ENCODE peak calls at places on chromosomes 6 and 20, in eight cellular contexts. One of them, this sample, is unnamed.
A peak's percentile ranks its signal among the peaks of the same experiment; 100 is the strongest.

GRCh38 chr6:142222022-142222421 is 75.0 kb downstream of the VTA1 start:
- DNase-seq in PC-3: no peak
- DNase-seq in endothelial cell of umbilical vein: no peak
- DNase-seq in fibroblast of lung: no peak
- DNase-seq in neural progenitor cell: no peak
- DNase-seq in astrocyte: no peak
- DNase-seq in IMR-90: no peak
- DNase-seq in A549: no peak
- DNase-seq in this sample: no peak

GRCh38 chr6:54632984-54633565 is 213.5 kb upstream of the FAM83B start:
- DNase-seq in PC-3: no peak
- DNase-seq in endothelial cell of umbilical vein: no peak
- DNase-seq in fibroblast of lung: no peak
- DNase-seq in neural progenitor cell: no peak
- DNase-seq in astrocyte: no peak
- DNase-seq in IMR-90: no peak
- DNase-seq in A549: no peak
- DNase-seq in this sample: no peak

GRCh38 chr6:148426317-148426977 is 83.8 kb downstream of the SASH1 start:
- DNase-seq in PC-3: no peak
- DNase-seq in endothelial cell of umbilical vein: peak; percentile 86
- DNase-seq in fibroblast of lung: no peak
- DNase-seq in neural progenitor cell: no peak
- DNase-seq in astrocyte: no peak
- DNase-seq in IMR-90: no peak
- DNase-seq in A549: no peak
- DNase-seq in this sample: no peak

GRCh38 chr6:134816780-134817179 is 133.1 kb downstream of the ALDH8A1 start:
- DNase-seq in PC-3: peak; percentile 40
- DNase-seq in endothelial cell of umbilical vein: no peak
- DNase-seq in fibroblast of lung: peak; percentile 77
- DNase-seq in neural progenitor cell: no peak
- DNase-seq in astrocyte: peak; percentile 70
- DNase-seq in IMR-90: peak; percentile 64
- DNase-seq in A549: no peak
- DNase-seq in this sample: no peak

GRCh38 chr20:38298768-38299288 is 5.1 kb upstream of the BPI start:
- DNase-seq in PC-3: no peak
- DNase-seq in endothelial cell of umbilical vein: peak; percentile 31
- DNase-seq in fibroblast of lung: peak; percentile 39
- DNase-seq in neural progenitor cell: no peak
- DNase-seq in astrocyte: no peak
- DNase-seq in IMR-90: peak; percentile 48
- DNase-seq in A549: no peak
- DNase-seq in this sample: no peak

GRCh38 chr6:167153523-167153959 is 4.2 kb downstream of the GPR31 start:
- DNase-seq in PC-3: peak; percentile 5
- DNase-seq in endothelial cell of umbilical vein: peak; percentile 35
- DNase-seq in fibroblast of lung: peak; percentile 75
- DNase-seq in neural progenitor cell: no peak
- DNase-seq in astrocyte: peak; percentile 67
- DNase-seq in IMR-90: peak; percentile 5
- DNase-seq in A549: no peak
- DNase-seq in this sample: no peak

GRCh38 chr6:41687501-41688175 is 47.8 kb downstream of the TFEB start:
- DNase-seq in PC-3: no peak
- DNase-seq in endothelial cell of umbilical vein: no peak
- DNase-seq in fibroblast of lung: no peak
- DNase-seq in neural progenitor cell: no peak
- DNase-seq in astrocyte: no peak
- DNase-seq in IMR-90: no peak
- DNase-seq in A549: no peak
- DNase-seq in this sample: no peak

GRCh38 chr6:41171908-41172307 is 9.0 kb upstream of the TREM2 start:
- DNase-seq in PC-3: no peak
- DNase-seq in endothelial cell of umbilical vein: no peak
- DNase-seq in fibroblast of lung: no peak
- DNase-seq in neural progenitor cell: no peak
- DNase-seq in astrocyte: no peak
- DNase-seq in IMR-90: no peak
- DNase-seq in A549: no peak
- DNase-seq in this sample: no peak

GRCh38 chr6:111176038-111176762 is 88.9 kb downstream of the SLC16A10 start:
- DNase-seq in PC-3: no peak
- DNase-seq in endothelial cell of umbilical vein: no peak
- DNase-seq in fibroblast of lung: no peak
- DNase-seq in neural progenitor cell: no peak
- DNase-seq in astrocyte: no peak
- DNase-seq in IMR-90: no peak
- DNase-seq in A549: no peak
- DNase-seq in this sample: no peak

GRCh38 chr6:159758031-159759001 is 3.5 kb upstream of the ACAT2 start:
- DNase-seq in PC-3: peak; percentile 54
- DNase-seq in endothelial cell of umbilical vein: no peak
- DNase-seq in fibroblast of lung: peak; percentile 80
- DNase-seq in neural progenitor cell: no peak
- DNase-seq in astrocyte: peak; percentile 72
- DNase-seq in IMR-90: peak; percentile 81
- DNase-seq in A549: peak; percentile 33
- DNase-seq in this sample: peak; percentile 42

GRCh38 chr6:152232494-152233151 is 404.5 kb downstream of the SYNE1 start:
- DNase-seq in PC-3: no peak
- DNase-seq in endothelial cell of umbilical vein: peak; percentile 89
- DNase-seq in fibroblast of lung: peak; percentile 76
- DNase-seq in neural progenitor cell: no peak
- DNase-seq in astrocyte: peak; percentile 70
- DNase-seq in IMR-90: peak; percentile 67
- DNase-seq in A549: no peak
- DNase-seq in this sample: no peak
- H3K4me2 ChIP-seq in PC-3: no peak overlapping the region
- H3K4me2 ChIP-seq in endothelial cell of umbilical vein: no peak overlapping the region
- H3K4me2 ChIP-seq in fibroblast of lung: no peak overlapping the region
- H3K4me2 ChIP-seq in neural progenitor cell: no peak overlapping the region
- H3K4me2 ChIP-seq in astrocyte: peak overlapping the region; percentile 42
- H3K4me2 ChIP-seq in IMR-90: no peak overlapping the region
- H3K4me2 ChIP-seq in A549: no peak overlapping the region
- H3K4me2 ChIP-seq in this sample: no peak overlapping the region

GRCh38 chr6:56691201-56691595 is 48.5 kb upstream of the DST start:
- DNase-seq in PC-3: no peak
- DNase-seq in endothelial cell of umbilical vein: no peak
- DNase-seq in fibroblast of lung: no peak
- DNase-seq in neural progenitor cell: no peak
- DNase-seq in astrocyte: peak; percentile 12
- DNase-seq in IMR-90: no peak
- DNase-seq in A549: no peak
- DNase-seq in this sample: no peak
- H3K4me1 ChIP-seq in PC-3: peaks cover 94% of the 10 kb centered on the region
- H3K4me1 ChIP-seq in endothelial cell of umbilical vein: peaks cover 52% of the 10 kb centered on the region
- H3K4me1 ChIP-seq in fibroblast of lung: peaks cover 19% of the 10 kb centered on the region
- H3K4me1 ChIP-seq in neural progenitor cell: peaks cover 6% of the 10 kb centered on the region
- H3K4me1 ChIP-seq in astrocyte: peaks cover 45% of the 10 kb centered on the region
- H3K4me1 ChIP-seq in IMR-90: peaks cover 10% of the 10 kb centered on the region
- H3K4me1 ChIP-seq in A549: peaks cover 74% of the 10 kb centered on the region
- H3K4me1 ChIP-seq in this sample: peaks cover 37% of the 10 kb centered on the region

GRCh38 chr20:15842872-15843271 is 730.4 kb downstream of the KIF16B start:
- DNase-seq in PC-3: peak; percentile 11
- DNase-seq in endothelial cell of umbilical vein: no peak
- DNase-seq in fibroblast of lung: no peak
- DNase-seq in neural progenitor cell: no peak
- DNase-seq in astrocyte: no peak
- DNase-seq in IMR-90: no peak
- DNase-seq in A549: no peak
- DNase-seq in this sample: no peak
- H3K9me3 ChIP-seq in PC-3: no peaks in the 10 kb centered on the region
- H3K9me3 ChIP-seq in endothelial cell of umbilical vein: no peaks in the 10 kb centered on the region
- H3K9me3 ChIP-seq in fibroblast of lung: no peaks in the 10 kb centered on the region
- H3K9me3 ChIP-seq in neural progenitor cell: no peaks in the 10 kb centered on the region
- H3K9me3 ChIP-seq in astrocyte: no peaks in the 10 kb centered on the region
- H3K9me3 ChIP-seq in IMR-90: peaks cover 7% of the 10 kb centered on the region
- H3K9me3 ChIP-seq in A549: peaks cover 6% of the 10 kb centered on the region
- H3K9me3 ChIP-seq in this sample: peaks cover 3% of the 10 kb centered on the region

DNA sequence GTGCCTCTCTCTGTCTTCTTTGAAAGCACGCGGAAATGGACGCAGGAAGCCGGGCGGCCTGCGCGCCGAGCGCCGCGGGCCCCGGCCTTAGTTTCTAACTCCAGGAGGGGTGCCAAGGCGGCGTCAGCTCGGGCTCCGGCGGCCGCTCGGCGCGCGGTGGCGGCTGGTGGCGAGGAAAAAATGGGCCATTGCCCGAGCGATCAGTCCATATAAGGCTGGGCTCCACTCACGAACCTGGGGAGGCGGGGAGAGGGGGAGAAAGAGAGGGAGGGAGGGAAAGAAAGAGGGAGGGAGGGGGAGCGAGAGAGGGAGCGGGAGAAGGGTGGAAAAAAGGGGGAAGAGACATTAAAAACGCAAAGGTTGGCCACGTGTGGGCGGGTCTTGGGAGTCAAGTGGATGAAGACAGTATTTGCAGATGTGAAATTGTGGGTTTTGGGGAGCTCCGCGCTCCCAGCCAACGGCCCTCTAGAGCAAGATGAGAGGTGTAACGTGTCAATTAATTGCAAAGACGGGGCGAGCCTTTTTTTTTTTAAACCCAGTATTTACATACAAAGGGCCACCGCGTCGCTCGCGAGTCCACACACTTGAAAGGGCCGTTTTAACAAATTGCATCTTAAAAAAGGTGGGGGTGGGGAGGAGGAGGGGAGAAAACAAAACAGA is at the start of gene NKX2-2:
- DNase-seq in PC-3: no peak
- DNase-seq in endothelial cell of umbilical vein: no peak
- DNase-seq in fibroblast of lung: peak; percentile 56
- DNase-seq in neural progenitor cell: peak; percentile 49
- DNase-seq in astrocyte: peak; percentile 28
- DNase-seq in IMR-90: no peak
- DNase-seq in A549: no peak
- DNase-seq in this sample: no peak
- H3K4me2 ChIP-seq in PC-3: peak within 1 kb of the TSS; percentile 77
- H3K4me2 ChIP-seq in endothelial cell of umbilical vein: no peak within 1 kb of the TSS
- H3K4me2 ChIP-seq in fibroblast of lung: peak within 1 kb of the TSS; percentile 35
- H3K4me2 ChIP-seq in neural progenitor cell: peak within 1 kb of the TSS; percentile 82
- H3K4me2 ChIP-seq in astrocyte: peak within 1 kb of the TSS; percentile 64
- H3K4me2 ChIP-seq in IMR-90: peak within 1 kb of the TSS; percentile 7
- H3K4me2 ChIP-seq in A549: peak within 1 kb of the TSS; percentile 100
- H3K4me2 ChIP-seq in this sample: no peak within 1 kb of the TSS

GRCh38 chr6:32192608-32193039 is at the start of gene GPSM3:
- DNase-seq in PC-3: no peak
- DNase-seq in endothelial cell of umbilical vein: peak; percentile 57
- DNase-seq in fibroblast of lung: peak; percentile 25
- DNase-seq in neural progenitor cell: no peak
- DNase-seq in astrocyte: no peak
- DNase-seq in IMR-90: peak; percentile 36
- DNase-seq in A549: no peak
- DNase-seq in this sample: no peak

GRCh38 chr6:32194825-32195651 is 2.6 kb upstream of the GPSM3 start:
- DNase-seq in PC-3: peak; percentile 58
- DNase-seq in endothelial cell of umbilical vein: peak; percentile 67
- DNase-seq in fibroblast of lung: peak; percentile 45
- DNase-seq in neural progenitor cell: peak; percentile 53
- DNase-seq in astrocyte: peak; percentile 35
- DNase-seq in IMR-90: peak; percentile 62
- DNase-seq in A549: peak; percentile 66
- DNase-seq in this sample: no peak

GRCh38 chr6:32195652-32195901 is 3.1 kb upstream of the GPSM3 start:
- DNase-seq in PC-3: peak; percentile 99
- DNase-seq in endothelial cell of umbilical vein: peak; percentile 100
- DNase-seq in fibroblast of lung: peak; percentile 100
- DNase-seq in neural progenitor cell: peak; percentile 100
- DNase-seq in astrocyte: peak; percentile 97
- DNase-seq in IMR-90: peak; percentile 99
- DNase-seq in A549: peak; percentile 99
- DNase-seq in this sample: peak; percentile 100

GRCh38 chr6:32195902-32196681 is 3.6 kb upstream of the GPSM3 start:
- DNase-seq in PC-3: peak; percentile 78
- DNase-seq in endothelial cell of umbilical vein: peak; percentile 99
- DNase-seq in fibroblast of lung: peak; percentile 91
- DNase-seq in neural progenitor cell: peak; percentile 93
- DNase-seq in astrocyte: peak; percentile 85
- DNase-seq in IMR-90: peak; percentile 88
- DNase-seq in A549: peak; percentile 82
- DNase-seq in this sample: peak; percentile 67

GRCh38 chr6:32194388-32194787 is 1.9 kb upstream of the GPSM3 start:
- DNase-seq in PC-3: no peak
- DNase-seq in endothelial cell of umbilical vein: no peak
- DNase-seq in fibroblast of lung: no peak
- DNase-seq in neural progenitor cell: no peak
- DNase-seq in astrocyte: no peak
- DNase-seq in IMR-90: no peak
- DNase-seq in A549: no peak
- DNase-seq in this sample: no peak
- H3K4me1 ChIP-seq in PC-3: peaks cover 32% of the 10 kb centered on the region
- H3K4me1 ChIP-seq in endothelial cell of umbilical vein: peaks cover 40% of the 10 kb centered on the region
- H3K4me1 ChIP-seq in fibroblast of lung: peaks cover 14% of the 10 kb centered on the region
- H3K4me1 ChIP-seq in neural progenitor cell: peaks cover 32% of the 10 kb centered on the region
- H3K4me1 ChIP-seq in astrocyte: peaks cover 29% of the 10 kb centered on the region
- H3K4me1 ChIP-seq in IMR-90: peaks cover 15% of the 10 kb centered on the region
- H3K4me1 ChIP-seq in A549: peaks cover 29% of the 10 kb centered on the region
- H3K4me1 ChIP-seq in this sample: peaks cover 18% of the 10 kb centered on the region

DNA sequence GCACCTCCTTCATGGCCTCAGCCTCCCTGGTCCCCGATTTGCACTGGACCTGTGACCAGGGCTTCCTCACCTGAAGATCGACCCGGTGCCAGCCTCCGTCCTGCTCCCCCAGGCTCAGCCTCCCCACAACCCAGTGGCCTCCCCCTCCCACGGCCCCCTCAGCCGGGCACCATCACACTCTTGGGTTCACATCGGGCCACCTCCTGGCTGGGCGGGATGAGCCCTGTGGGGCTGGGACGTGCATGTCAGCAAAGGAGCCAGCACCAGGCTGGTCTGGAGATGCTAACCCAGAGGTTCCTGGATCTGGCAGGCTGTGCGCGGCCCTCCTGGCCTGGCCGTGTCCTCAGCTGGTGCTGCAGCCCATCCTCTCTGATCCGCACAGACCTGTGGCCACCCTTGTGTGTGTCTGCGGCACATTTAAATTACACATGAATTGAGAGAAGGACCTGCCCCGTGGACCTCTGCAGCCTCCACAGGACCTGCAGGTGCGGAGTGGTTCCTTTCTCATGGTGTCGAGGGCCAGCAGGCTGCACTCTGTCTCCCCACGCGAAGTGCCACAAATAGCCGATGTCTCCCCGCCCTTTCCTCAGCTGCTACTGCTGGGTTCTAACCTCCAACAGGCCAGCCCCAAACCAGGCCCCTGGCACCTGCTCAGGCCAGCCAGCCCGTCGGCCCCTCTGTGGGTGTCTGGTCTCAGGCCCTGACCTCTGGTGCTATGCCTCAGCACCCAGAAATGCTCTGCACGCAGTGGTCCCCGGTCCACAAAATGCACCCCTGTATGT is 237.5 kb downstream of the ERMARD start:
- DNase-seq in PC-3: no peak
- DNase-seq in endothelial cell of umbilical vein: no peak
- DNase-seq in fibroblast of lung: no peak
- DNase-seq in neural progenitor cell: no peak
- DNase-seq in astrocyte: no peak
- DNase-seq in IMR-90: no peak
- DNase-seq in A549: no peak
- DNase-seq in this sample: no peak
- H3K9me3 ChIP-seq in PC-3: no peaks in the 10 kb centered on the region
- H3K9me3 ChIP-seq in endothelial cell of umbilical vein: no peaks in the 10 kb centered on the region
- H3K9me3 ChIP-seq in fibroblast of lung: no peaks in the 10 kb centered on the region
- H3K9me3 ChIP-seq in neural progenitor cell: no peaks in the 10 kb centered on the region
- H3K9me3 ChIP-seq in astrocyte: no peaks in the 10 kb centered on the region
- H3K9me3 ChIP-seq in IMR-90: peaks cover 55% of the 10 kb centered on the region
- H3K9me3 ChIP-seq in A549: no peaks in the 10 kb centered on the region
- H3K9me3 ChIP-seq in this sample: no peaks in the 10 kb centered on the region

GRCh38 chr6:138005846-138006245 is 101.4 kb downstream of the PERP start:
- DNase-seq in PC-3: no peak
- DNase-seq in endothelial cell of umbilical vein: no peak
- DNase-seq in fibroblast of lung: no peak
- DNase-seq in neural progenitor cell: no peak
- DNase-seq in astrocyte: no peak
- DNase-seq in IMR-90: no peak
- DNase-seq in A549: no peak
- DNase-seq in this sample: no peak
- H3K4me2 ChIP-seq in PC-3: no peak overlapping the region
- H3K4me2 ChIP-seq in endothelial cell of umbilical vein: no peak overlapping the region
- H3K4me2 ChIP-seq in fibroblast of lung: no peak overlapping the region
- H3K4me2 ChIP-seq in neural progenitor cell: no peak overlapping the region
- H3K4me2 ChIP-seq in astrocyte: no peak overlapping the region
- H3K4me2 ChIP-seq in IMR-90: no peak overlapping the region
- H3K4me2 ChIP-seq in A549: no peak overlapping the region
- H3K4me2 ChIP-seq in this sample: no peak overlapping the region

This sample was measured in PC-9.